ENCODE peak calls at places on chromosome 21, in eight cellular contexts. K is left colon; G is heart right ventricle; S is activated effector memory CD4-positive, alpha-beta T cell treated with Interleukin-2 at 50 U/mL for 16 hours; X is spleen; Q is pons; O is endothelial cell; C is IMR-90. F is an unnamed sample.

GRCh38 chr21:44714905-44715304 is 3.5 kb upstream of the TSPEAR start:
- DNase-seq in G (no peak), X (no peak), S (no peak), C (no peak), O (no peak), Q (no peak), K (no peak), F (no peak)

GRCh38 chr21:33402011-33402979 is 918 bp upstream of the IFNGR2 start:
- DNase-seq in S (no peak), Q (peak; percentile 61), X (peak; percentile 90), C (peak; percentile 71), O (peak; percentile 20), G (peak; percentile 65), K (peak; percentile 54), F (peak; percentile 12)

GRCh38 chr21:37380349-37381323 is 14.1 kb downstream of the DYRK1A start:
- DNase-seq in O (no peak), X (no peak), K (peak; percentile 23), C (no peak), S (no peak), Q (no peak), G (peak; percentile 28), F (no peak)

GRCh38 chr21:26055841-26056264 is 114.7 kb downstream of the APP start:
- DNase-seq in O (no peak), S (no peak), K (no peak), X (no peak), G (no peak), Q (no peak), C (no peak), F (no peak)

GRCh38 chr21:22584308-22584707 is 1586.1 kb downstream of the NCAM2 start:
- DNase-seq in X (no peak), G (no peak), C (no peak), S (no peak), Q (no peak), O (no peak), K (no peak), F (no peak)

GRCh38 chr21:45618287-45618686 is 25.2 kb upstream of the PCBP3 start:
- DNase-seq in S (no peak), G (no peak), K (no peak), O (no peak), C (peak; percentile 47), X (peak; percentile 55), Q (no peak), F (no peak)

GRCh38 chr21:34077888-34078287 is 4.5 kb downstream of the MRPS6 start:
- DNase-seq in O (no peak), C (no peak), S (no peak), Q (no peak), X (no peak), G (no peak), K (no peak), F (no peak)

GRCh38 chr21:29661672-29662442 is 277.9 kb downstream of the GRIK1 start:
- DNase-seq in O (no peak), G (no peak), S (no peak), X (no peak), Q (no peak), K (no peak), C (no peak), F (no peak)

GRCh38 chr21:45981641-45982255 is at the start of gene COL6A1:
- DNase-seq in G (peak; percentile 75), X (peak; percentile 83), S (peak; percentile 13), C (peak; percentile 66), Q (no peak), K (peak; percentile 55), O (peak; percentile 59), F (no peak)

GRCh38 chr21:45365608-45366241 is 39.2 kb upstream of the COL18A1 start:
- DNase-seq in S (no peak), O (no peak), G (no peak), C (peak; percentile 68), X (no peak), K (no peak), Q (no peak), F (no peak)

GRCh38 chr21:46424062-46424591 is 34.6 kb upstream of the DIP2A start:
- DNase-seq in K (no peak), S (no peak), C (no peak), G (no peak), Q (no peak), X (peak; percentile 77), O (peak; percentile 25), F (no peak)

GRCh38 chr21:35658242-35658641 is 402.1 kb downstream of the SETD4 start:
- DNase-seq in K (no peak), G (no peak), C (peak; percentile 89), O (no peak), S (no peak), Q (peak; percentile 79), X (no peak), F (no peak)

F was measured in T-helper 17 cell.